ENCODE peak calls at places on chromosomes 6 and 20, in five cellular contexts. One of them, this sample, is unnamed.

GRCh38 chr6:49453221-49453620 is 9.8 kb downstream of the MMUT start:
- DNase-seq in AG09319: no peak
- DNase-seq in B cell: no peak
- DNase-seq in tibial artery: no peak
- DNase-seq in DND-41: no peak
- DNase-seq in this sample: no peak

GRCh38 chr20:53940883-53941546 is 129.4 kb downstream of the BCAS1 start:
- DNase-seq in DND-41: no peak
- DNase-seq in B cell: no peak
- DNase-seq in AG09319: peak; percentile 52
- DNase-seq in tibial artery: no peak
- DNase-seq in this sample: peak; percentile 45

GRCh38 chr6:102197211-102197610 is 803.7 kb downstream of the GRIK2 start:
- DNase-seq in DND-41: peak; percentile 5
- DNase-seq in AG09319: no peak
- DNase-seq in tibial artery: no peak
- DNase-seq in B cell: no peak
- DNase-seq in this sample: no peak

GRCh38 chr20:9241721-9242427 is 173.0 kb downstream of the PLCB4 start:
- DNase-seq in B cell: no peak
- DNase-seq in DND-41: no peak
- DNase-seq in AG09319: peak; percentile 38
- DNase-seq in tibial artery: no peak
- DNase-seq in this sample: no peak

GRCh38 chr20:15342987-15343639 is 1005.7 kb upstream of the FLRT3 start:
- DNase-seq in B cell: no peak
- DNase-seq in tibial artery: no peak
- DNase-seq in AG09319: peak; percentile 0
- DNase-seq in DND-41: no peak
- DNase-seq in this sample: no peak

GRCh38 chr6:124119591-124119990 is 315.9 kb downstream of the NKAIN2 start:
- DNase-seq in DND-41: no peak
- DNase-seq in B cell: no peak
- DNase-seq in AG09319: no peak
- DNase-seq in tibial artery: no peak
- DNase-seq in this sample: no peak

GRCh38 chr20:62631336-62632317 is 10.7 kb upstream of the SLCO4A1 start:
- DNase-seq in tibial artery: no peak
- DNase-seq in DND-41: no peak
- DNase-seq in AG09319: no peak
- DNase-seq in B cell: no peak
- DNase-seq in this sample: no peak

GRCh38 chr20:31570735-31571617 is 34.1 kb upstream of the ID1 start:
- DNase-seq in DND-41: no peak
- DNase-seq in tibial artery: no peak
- DNase-seq in AG09319: no peak
- DNase-seq in B cell: no peak
- DNase-seq in this sample: no peak

GRCh38 chr6:163790296-163790840 is 375.9 kb downstream of the QKI start:
- DNase-seq in AG09319: no peak
- DNase-seq in DND-41: no peak
- DNase-seq in B cell: no peak
- DNase-seq in tibial artery: no peak
- DNase-seq in this sample: no peak

GRCh38 chr20:1888796-1889463 is 6.3 kb upstream of the SIRPA start:
- DNase-seq in DND-41: no peak
- DNase-seq in B cell: no peak
- DNase-seq in tibial artery: no peak
- DNase-seq in AG09319: no peak
- DNase-seq in this sample: no peak

GRCh38 chr20:51611625-51611890 is 69.0 kb upstream of the NFATC2 start:
- DNase-seq in AG09319: no peak
- DNase-seq in DND-41: no peak
- DNase-seq in tibial artery: no peak
- DNase-seq in B cell: no peak
- DNase-seq in this sample: no peak

GRCh38 chr20:51612896-51613295 is 70.4 kb upstream of the NFATC2 start:
- DNase-seq in DND-41: no peak
- DNase-seq in tibial artery: no peak
- DNase-seq in AG09319: no peak
- DNase-seq in B cell: no peak
- DNase-seq in this sample: no peak

GRCh38 chr20:51610761-51611624 is 68.5 kb upstream of the NFATC2 start:
- DNase-seq in tibial artery: no peak
- DNase-seq in AG09319: no peak
- DNase-seq in B cell: no peak
- DNase-seq in DND-41: no peak
- DNase-seq in this sample: no peak

GRCh38 chr20:51613576-51613975 is 71.1 kb upstream of the NFATC2 start:
- DNase-seq in B cell: no peak
- DNase-seq in tibial artery: no peak
- DNase-seq in DND-41: no peak
- DNase-seq in AG09319: no peak
- DNase-seq in this sample: no peak

GRCh38 chr20:51616060-51616459 is 73.5 kb upstream of the NFATC2 start:
- DNase-seq in DND-41: no peak
- DNase-seq in tibial artery: no peak
- DNase-seq in AG09319: no peak
- DNase-seq in B cell: no peak
- DNase-seq in this sample: no peak
- TF ChIP-seq CTCF in DND-41: no peak
- TF ChIP-seq CTCF in tibial artery: no peak
- TF ChIP-seq CTCF in AG09319: no peak
- TF ChIP-seq CTCF in B cell: peak; percentile 11
- TF ChIP-seq CTCF in this sample: peak; percentile 28

GRCh38 chr6:148698671-148699180 is 48.1 kb upstream of the UST start:
- DNase-seq in B cell: no peak
- DNase-seq in tibial artery: no peak
- DNase-seq in DND-41: no peak
- DNase-seq in AG09319: no peak
- DNase-seq in this sample: no peak

GRCh38 chr6:148701393-148701774 is 45.4 kb upstream of the UST start:
- DNase-seq in tibial artery: no peak
- DNase-seq in AG09319: no peak
- DNase-seq in DND-41: no peak
- DNase-seq in B cell: no peak
- DNase-seq in this sample: no peak

GRCh38 chr6:148697895-148698440 is 48.9 kb upstream of the UST start:
- DNase-seq in AG09319: no peak
- DNase-seq in DND-41: no peak
- DNase-seq in B cell: no peak
- DNase-seq in tibial artery: no peak
- DNase-seq in this sample: no peak

GRCh38 chr6:148700713-148701392 is 46.0 kb upstream of the UST start:
- DNase-seq in tibial artery: no peak
- DNase-seq in DND-41: peak; percentile 62
- DNase-seq in AG09319: no peak
- DNase-seq in B cell: peak; percentile 70
- DNase-seq in this sample: no peak

GRCh38 chr6:148700047-148700712 is 46.6 kb upstream of the UST start:
- DNase-seq in B cell: peak; percentile 35
- DNase-seq in AG09319: no peak
- DNase-seq in tibial artery: no peak
- DNase-seq in DND-41: no peak
- DNase-seq in this sample: no peak
- TF ChIP-seq CTCF in B cell: no peak
- TF ChIP-seq CTCF in AG09319: no peak
- TF ChIP-seq CTCF in tibial artery: no peak
- TF ChIP-seq CTCF in DND-41: peak; percentile 17
- TF ChIP-seq CTCF in this sample: no peak

GRCh38 chr6:21804941-21805610 is 211.5 kb downstream of the SOX4 start:
- DNase-seq in B cell: no peak
- DNase-seq in DND-41: no peak
- DNase-seq in tibial artery: no peak
- DNase-seq in AG09319: no peak
- DNase-seq in this sample: no peak
- TF ChIP-seq CTCF in B cell: no peak
- TF ChIP-seq CTCF in DND-41: no peak
- TF ChIP-seq CTCF in tibial artery: no peak
- TF ChIP-seq CTCF in AG09319: no peak
- TF ChIP-seq CTCF in this sample: no peak

DNA sequence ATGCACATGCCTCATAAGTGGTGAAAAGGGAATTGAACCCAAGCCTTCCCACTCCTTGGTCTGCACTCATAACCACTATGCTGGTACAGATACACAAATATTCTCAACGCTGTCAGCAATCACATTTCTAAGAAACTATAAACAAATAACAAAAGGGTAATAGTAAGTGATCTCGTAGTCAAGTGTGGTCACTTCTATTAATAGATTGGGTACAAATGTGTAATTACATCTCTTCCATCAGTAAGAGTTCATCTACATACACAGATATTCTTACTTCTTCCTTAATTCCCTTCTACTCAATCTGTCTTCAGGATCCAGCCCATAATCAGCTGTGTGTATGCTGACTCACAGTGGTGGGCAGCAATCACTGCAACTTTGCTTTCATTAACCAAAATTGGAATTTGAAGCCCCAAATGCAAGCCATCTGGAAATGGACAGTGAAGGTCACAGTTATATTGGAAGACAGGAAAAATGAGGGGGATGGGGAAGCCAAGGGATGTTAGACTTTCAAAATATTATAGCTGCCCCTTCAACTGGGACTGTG is 6.7 kb downstream of the PRSS35 start:
- DNase-seq in tibial artery: no peak
- DNase-seq in AG09319: no peak
- DNase-seq in B cell: no peak
- DNase-seq in DND-41: no peak
- DNase-seq in this sample: no peak
- TF ChIP-seq CTCF in tibial artery: peak; percentile 8
- TF ChIP-seq CTCF in AG09319: peak; percentile 51
- TF ChIP-seq CTCF in B cell: no peak
- TF ChIP-seq CTCF in DND-41: peak; percentile 27
- TF ChIP-seq CTCF in this sample: peak; percentile 29

DNA sequence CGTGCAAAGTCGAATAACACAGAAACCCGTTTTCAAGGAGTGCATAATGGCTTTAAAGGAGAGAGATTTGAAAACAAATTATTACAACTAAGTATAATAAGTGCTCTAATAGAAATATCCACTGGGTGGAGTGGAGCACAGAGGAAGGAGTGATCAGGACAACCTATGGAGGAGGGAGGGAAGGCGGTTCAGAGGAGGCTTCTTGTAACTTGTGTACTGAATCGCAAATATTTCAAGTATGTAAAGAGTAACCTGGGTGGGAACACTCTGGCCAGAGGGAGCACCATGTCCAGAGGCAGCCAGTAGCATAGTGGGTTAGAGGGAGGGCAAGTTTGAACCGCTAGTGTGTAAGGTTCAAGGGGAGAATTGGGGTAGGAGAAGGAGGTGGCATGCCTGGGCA is 21.6 kb upstream of the TNFAIP3 start:
- DNase-seq in B cell: no peak
- DNase-seq in AG09319: no peak
- DNase-seq in tibial artery: no peak
- DNase-seq in DND-41: no peak
- DNase-seq in this sample: no peak
- TF ChIP-seq CTCF in B cell: no peak
- TF ChIP-seq CTCF in AG09319: no peak
- TF ChIP-seq CTCF in tibial artery: no peak
- TF ChIP-seq CTCF in DND-41: peak; percentile 13
- TF ChIP-seq CTCF in this sample: no peak